ENCODE peak calls at places on chromosomes 12 and 14, in seven cellular contexts. R is H54, T is pons, Y is HAP-1, D is RCC 7860, I is NCI-H1092, A is germinal center. B is an unnamed sample.

GRCh38 chr12:90729741-90730140 is 225.2 kb downstream of the CCER1 start:
- DNase-seq in R (no peak), T (no peak), Y (no peak), D (no peak), I (no peak), A (no peak), B (peak)

GRCh38 chr12:54701940-54702592 is 53.9 kb upstream of the DCD start:
- DNase-seq in R (no peak), T (peak), Y (peak), D (peak), I (peak), A (peak), B (peak)

GRCh38 chr12:6326316-6326959 is 15.4 kb downstream of the TNFRSF1A start:
- DNase-seq in R (no peak), T (no peak), Y (peak), D (no peak), I (no peak), A (no peak), B (no peak)

GRCh38 chr12:80704430-80704829 is 3.0 kb upstream of the MYF6 start:
- DNase-seq in R (no peak), T (no peak), Y (no peak), D (no peak), I (no peak), A (no peak), B (no peak)

GRCh38 chr12:108820700-108821406 is 36.5 kb downstream of the SSH1 start:
- DNase-seq in R (no peak), T (no peak), Y (no peak), D (no peak), I (no peak), A (no peak), B (no peak)

GRCh38 chr12:102769323-102769916 is 147.6 kb downstream of the PAH start:
- DNase-seq in R (peak), T (peak), Y (peak), D (peak), I (no peak), A (peak), B (peak)

GRCh38 chr12:125216720-125217119 is 151.5 kb downstream of the AACS start:
- DNase-seq in R (no peak), T (no peak), Y (no peak), D (no peak), I (no peak), A (no peak), B (no peak)

GRCh38 chr12:6074394-6074793 is 50.1 kb downstream of the VWF start:
- DNase-seq in R (no peak), T (no peak), Y (no peak), D (no peak), I (no peak), A (no peak), B (no peak)

GRCh38 chr14:99755629-99756603 is 37.3 kb upstream of the EML1 start:
- DNase-seq in R (peak), T (peak), Y (no peak), D (peak), I (no peak), A (no peak), B (peak)

GRCh38 chr12:72602616-72603015 is 330.4 kb downstream of the TRHDE start:
- DNase-seq in R (no peak), T (no peak), Y (no peak), D (no peak), I (no peak), A (no peak), B (no peak)

GRCh38 chr14:20683896-20684661 is at the start of gene RNASE4:
- DNase-seq in R (no peak), T (peak), Y (peak), D (peak), I (no peak), A (peak), B (peak)

GRCh38 chr14:43540948-43541347 is 966.1 kb downstream of the FSCB start:
- DNase-seq in R (no peak), T (no peak), Y (no peak), D (no peak), I (no peak), A (no peak), B (no peak)

GRCh38 chr12:77521458-77522115 is 309.1 kb upstream of the NAV3 start:
- DNase-seq in R (no peak), T (no peak), Y (no peak), D (no peak), I (no peak), A (no peak), B (peak)

GRCh38 chr14:67766035-67766680 is 50.2 kb downstream of the ZFYVE26 start:
- DNase-seq in R (no peak), T (peak), Y (no peak), D (no peak), I (no peak), A (peak), B (no peak)

GRCh38 chr12:32270818-32271710 is 128.3 kb upstream of the FGD4 start:
- DNase-seq in R (no peak), T (peak), Y (no peak), D (peak), I (no peak), A (no peak), B (peak)